ENCODE peak calls at places on chromosomes 6 and 20, in four cellular contexts. L, R, K and U are unnamed samples.

GRCh38 chr20:32681175-32682084 is 7.7 kb upstream of the C20orf203 start:
- DNase-seq in R (peak; percentile 87), L (peak; percentile 49), K (no peak), U (no peak)

GRCh38 chr6:33886673-33887144 is 82.9 kb upstream of the MLN start:
- DNase-seq in K (no peak), R (no peak), L (no peak), U (no peak)

GRCh38 chr6:41894366-41895299 is 542 bp downstream of the USP49 start:
- DNase-seq in L (no peak), K (no peak), R (no peak), U (no peak)

GRCh38 chr20:32605167-32605656 is 20.1 kb upstream of the NOL4L start:
- DNase-seq in K (no peak), R (no peak), L (no peak), U (peak; percentile 26)

GRCh38 chr20:38290829-38291581 is 13.0 kb upstream of the BPI start:
- DNase-seq in K (peak; percentile 87), R (peak; percentile 46), L (peak; percentile 49), U (no peak)

GRCh38 chr20:54339093-54339492 is 131.2 kb downstream of the PFDN4 start:
- DNase-seq in K (no peak), R (no peak), L (no peak), U (no peak)

GRCh38 chr6:20202070-20202658 is 10.1 kb downstream of the MBOAT1 start:
- DNase-seq in K (peak; percentile 10), R (no peak), L (no peak), U (no peak)

GRCh38 chr6:149436647-149437046 is 36.6 kb downstream of the SUMO4 start:
- DNase-seq in L (no peak), K (no peak), R (no peak), U (no peak)

GRCh38 chr6:63904844-63905243 is 269.2 kb downstream of the PHF3 start:
- DNase-seq in L (no peak), R (no peak), K (no peak), U (no peak)

GRCh38 chr6:151240861-151241642 is 1.3 kb downstream of the AKAP12 start:
- DNase-seq in R (no peak), L (no peak), K (no peak), U (peak; percentile 70)

GRCh38 chr6:151239603-151240035 is at the start of gene AKAP12:
- DNase-seq in L (peak; percentile 34), R (no peak), K (no peak), U (no peak)

GRCh38 chr6:151241853-151242252 is 2.1 kb downstream of the AKAP12 start:
- DNase-seq in L (no peak), R (no peak), K (no peak), U (no peak)

GRCh38 chr6:151242420-151242841 is 2.7 kb downstream of the AKAP12 start:
- DNase-seq in L (no peak), R (no peak), K (no peak), U (no peak)

GRCh38 chr6:151240036-151240685 is 394 bp downstream of the AKAP12 start:
- DNase-seq in R (peak; percentile 79), L (peak; percentile 81), K (no peak), U (no peak)
- TF ChIP-seq JUND in R (no peak), L (no peak), K (no peak), U (no peak)

GRCh38 chr6:137471497-137471896 is 22.7 kb downstream of the OLIG3 start:
- DNase-seq in L (no peak), R (no peak), K (no peak), U (no peak)
- TF ChIP-seq JUND in L (no peak), R (no peak), K (no peak), U (no peak)

DNA sequence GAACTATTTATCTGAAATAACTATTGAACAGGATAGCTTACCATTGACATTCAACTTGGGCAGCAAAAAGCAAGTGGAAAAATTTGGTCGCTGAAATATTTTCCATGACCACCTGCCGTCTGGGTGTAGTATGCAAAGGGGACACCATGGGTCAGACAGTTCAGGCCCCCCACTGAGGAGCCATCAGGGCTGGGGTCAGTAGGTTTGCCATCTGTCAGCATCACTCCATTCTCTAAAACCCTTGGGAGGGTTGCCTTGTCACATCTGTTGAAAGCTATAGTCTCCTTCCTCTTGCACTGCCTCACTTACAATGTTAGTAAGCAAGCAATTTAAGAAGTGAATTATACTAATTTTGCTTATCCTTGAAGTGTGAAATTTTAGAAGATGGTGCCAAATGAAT is 44.9 kb downstream of the NRN1 start:
- DNase-seq in K (no peak), L (no peak), R (no peak), U (no peak)
- TF ChIP-seq JUND in K (no peak), L (no peak), R (no peak), U (no peak)

GRCh38 chr6:109442393-109442924 is 1.9 kb downstream of the SMPD2 start:
- DNase-seq in R (no peak), L (no peak), K (no peak), U (no peak)

GRCh38 chr6:109443425-109443950 is 3.0 kb downstream of the SMPD2 start:
- DNase-seq in K (no peak), L (no peak), R (no peak), U (no peak)

GRCh38 chr6:109445382-109445781 is 4.9 kb downstream of the SMPD2 start:
- DNase-seq in R (peak; percentile 30), L (no peak), K (no peak), U (no peak)

GRCh38 chr6:109440325-109441068 is at the start of the genes PPIL6 and SMPD2:
- DNase-seq in L (peak; percentile 67), K (peak; percentile 77), R (peak; percentile 95), U (peak; percentile 68)

DNA sequence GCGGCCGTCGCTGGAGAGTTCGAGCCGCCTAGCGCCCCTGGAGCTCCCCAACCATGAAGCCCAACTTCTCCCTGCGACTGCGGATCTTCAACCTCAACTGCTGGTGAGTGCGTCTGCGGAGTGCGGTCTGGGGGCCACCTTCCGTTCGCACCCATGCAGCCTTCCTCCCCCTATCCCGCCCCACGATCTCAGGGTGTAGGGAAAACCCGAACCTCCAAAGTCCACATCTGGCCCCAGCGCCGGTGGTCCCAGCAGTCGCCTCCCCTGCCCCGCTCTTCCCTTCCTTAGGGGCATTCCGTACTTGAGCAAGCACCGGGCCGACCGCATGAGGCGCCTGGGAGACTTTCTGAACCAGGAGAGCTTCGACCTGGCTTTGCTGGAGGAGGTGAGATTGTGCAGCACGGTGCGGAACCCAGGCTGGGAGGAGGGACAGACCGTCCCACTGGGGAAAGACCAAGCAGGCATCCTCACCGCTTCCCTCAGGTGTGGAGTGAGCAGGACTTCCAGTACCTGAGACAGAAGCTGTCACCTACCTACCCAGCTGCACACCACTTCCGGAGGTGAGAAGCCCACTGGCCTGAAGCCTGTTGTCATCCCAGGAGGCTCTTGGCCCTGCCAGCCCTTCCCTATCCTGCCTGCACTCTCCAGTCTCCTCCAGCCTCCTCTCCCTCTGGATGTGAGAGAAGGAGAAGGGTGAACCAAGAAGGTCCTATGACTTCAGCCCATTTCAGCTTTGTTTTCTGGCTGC is 719 bp downstream of the SMPD2 start:
- DNase-seq in L (no peak), K (peak; percentile 40), R (peak; percentile 55), U (peak; percentile 35)
- TF ChIP-seq JUND in L (no peak), K (no peak), R (no peak), U (no peak)